ENCODE peak calls at places on chromosomes 12 and 14, in five cellular contexts. M is neural crest cell; Q is NCI-H2171; V is stimulated activated CD4-positive, alpha-beta T cell treated with anti-CD3 and anti-CD28 coated beads, Interleukin-1b, Interleukin-23, amount 100 ng/mL, for 24 hours; G is AML-193. D is an unnamed sample.

GRCh38 chr12:44331269-44331668 is 495.4 kb downstream of the TMEM117 start:
- DNase-seq in Q (no peak), M (no peak), G (no peak), V (no peak), D (no peak)

GRCh38 chr14:104697892-104698583 is 8.6 kb downstream of the INF2 start:
- DNase-seq in G (no peak), Q (no peak), M (no peak), V (no peak), D (no peak)

GRCh38 chr12:71639341-71639760 is 24.3 kb downstream of the ZFC3H1 start:
- DNase-seq in M (no peak), V (no peak), G (no peak), Q (no peak), D (no peak)

GRCh38 chr12:113207621-113208040 is 13.6 kb upstream of the TPCN1 start:
- DNase-seq in V (no peak), M (no peak), Q (no peak), G (peak), D (no peak)

GRCh38 chr14:61519106-61519505 is 176.2 kb upstream of the HIF1A start:
- DNase-seq in M (no peak), G (no peak), V (no peak), Q (no peak), D (no peak)

GRCh38 chr14:28831126-28831525 is 64.5 kb downstream of the FOXG1 start:
- DNase-seq in M (no peak), Q (no peak), V (no peak), G (no peak), D (no peak)

GRCh38 chr14:21825147-21825743 is 151.6 kb upstream of the OR4E1 start:
- DNase-seq in G (peak), V (no peak), M (peak), Q (peak), D (no peak)

GRCh38 chr12:57752668-57753000 is 524 bp upstream of the CDK4 start:
- DNase-seq in Q (no peak), V (no peak), M (no peak), G (no peak), D (no peak)

GRCh38 chr12:89706551-89707348 is 1.9 kb downstream of the ATP2B1 start:
- DNase-seq in M (no peak), G (no peak), V (no peak), Q (no peak), D (peak)

GRCh38 chr12:48815281-48816110 is 2.8 kb upstream of the CACNB3 start:
- DNase-seq in M (peak), V (no peak), Q (peak), G (peak), D (peak)

GRCh38 chr14:72715215-72715909 is 178.5 kb downstream of the DPF3 start:
- DNase-seq in Q (no peak), G (no peak), V (no peak), M (no peak), D (no peak)

GRCh38 chr14:85622106-85622505 is 92.2 kb downstream of the FLRT2 start:
- DNase-seq in Q (no peak), G (no peak), M (no peak), V (no peak), D (no peak)

GRCh38 chr12:74963867-74964331 is 245.7 kb downstream of the KCNC2 start:
- DNase-seq in Q (no peak), M (no peak), G (no peak), V (no peak), D (no peak)

GRCh38 chr14:95156765-95157194 is 549 bp downstream of the DICER1 start:
- DNase-seq in V (peak), M (peak), Q (peak), G (no peak), D (peak)

GRCh38 chr12:124440841-124441381 is 126.5 kb downstream of the NCOR2 start:
- DNase-seq in G (no peak), V (no peak), M (no peak), Q (no peak), D (no peak)

GRCh38 chr12:65238609-65239008 is 39.9 kb upstream of the MSRB3 start:
- DNase-seq in M (no peak), G (no peak), Q (no peak), V (no peak), D (no peak)

GRCh38 chr12:116502989-116503496 is 56.1 kb upstream of the MAP1LC3B2 start:
- DNase-seq in G (no peak), V (no peak), Q (no peak), M (no peak), D (no peak)

GRCh38 chr14:67766035-67766680 is 50.2 kb downstream of the ZFYVE26 start:
- DNase-seq in G (peak), M (no peak), V (no peak), Q (no peak), D (no peak)

GRCh38 chr14:72751276-72752033 is 142.4 kb downstream of the DPF3 start:
- DNase-seq in Q (no peak), V (no peak), G (no peak), M (no peak), D (no peak)

GRCh38 chr14:106459971-106460730 is 933.8 kb downstream of the TMEM121 start:
- DNase-seq in G (no peak), Q (no peak), M (no peak), V (peak), D (no peak)

GRCh38 chr14:61537567-61538463 is 157.5 kb upstream of the HIF1A start:
- DNase-seq in G (no peak), Q (peak), V (no peak), M (no peak), D (peak)

GRCh38 chr14:61630399-61630798 is 64.9 kb upstream of the HIF1A start:
- DNase-seq in V (no peak), G (no peak), Q (no peak), M (no peak), D (no peak)

GRCh38 chr12:14984036-14984435 is 11.2 kb downstream of the PDE6H start:
- DNase-seq in V (no peak), G (no peak), M (no peak), Q (no peak), D (no peak)

GRCh38 chr14:103115845-103116572 is 7.3 kb upstream of the TNFAIP2 start:
- DNase-seq in Q (no peak), V (no peak), G (no peak), M (no peak), D (no peak)

GRCh38 chr12:82314406-82314892 is 43.7 kb downstream of the CCDC59 start:
- DNase-seq in G (no peak), V (no peak), M (peak), Q (no peak), D (no peak)

GRCh38 chr14:59630281-59630963 is 53.8 kb upstream of the CCDC175 start:
- DNase-seq in V (no peak), G (no peak), Q (peak), M (peak), D (peak)

GRCh38 chr12:121802485-121802842 is 1.3 kb upstream of the SETD1B start:
- DNase-seq in V (no peak), Q (no peak), G (no peak), M (no peak), D (no peak)

GRCh38 chr12:59724011-59724703 is 128.3 kb downstream of the SLC16A7 start:
- DNase-seq in V (no peak), Q (no peak), M (no peak), G (no peak), D (no peak)

GRCh38 chr14:103186894-103187586 is 63.8 kb downstream of the TNFAIP2 start:
- DNase-seq in M (no peak), G (no peak), Q (no peak), V (no peak), D (no peak)

GRCh38 chr12:64066052-64066451 is 156.0 kb downstream of the KICS2 start:
- DNase-seq in G (no peak), V (no peak), Q (no peak), M (no peak), D (no peak)

GRCh38 chr12:65005716-65006115 is 115.4 kb downstream of the WIF1 start:
- DNase-seq in M (no peak), Q (no peak), V (no peak), G (no peak), D (no peak)

GRCh38 chr12:60269611-60270269 is 673.9 kb downstream of the SLC16A7 start:
- DNase-seq in M (no peak), Q (no peak), G (no peak), V (no peak), D (no peak)

GRCh38 chr12:76555797-76556196 is 3.8 kb downstream of the OSBPL8 start:
- DNase-seq in Q (no peak), M (no peak), V (no peak), G (no peak), D (no peak)

GRCh38 chr14:72888202-72888601 is 5.7 kb downstream of the DPF3 start:
- DNase-seq in Q (no peak), M (no peak), G (no peak), V (no peak), D (no peak)